ENCODE peak calls at places on chromosomes 11 and 22, in six cellular contexts. One of them, this sample, is unnamed.

GRCh38 chr22:31075961-31076360 is 5.2 kb upstream of the SMTN start:
- DNase-seq in left lobe of liver: no peak
- DNase-seq in NCI-H1417: no peak
- DNase-seq in NCI-H2081: no peak
- DNase-seq in activated T-cell treated with anti-CD3 and anti-CD28 coated beads for 4 hours: no peak
- DNase-seq in H9: no peak
- DNase-seq in this sample: no peak

GRCh38 chr11:70799386-70799785 is 401.1 kb downstream of the CTTN start:
- DNase-seq in left lobe of liver: no peak
- DNase-seq in NCI-H1417: no peak
- DNase-seq in NCI-H2081: no peak
- DNase-seq in activated T-cell treated with anti-CD3 and anti-CD28 coated beads for 4 hours: no peak
- DNase-seq in H9: no peak
- DNase-seq in this sample: no peak

GRCh38 chr11:77039491-77040400 is 5.5 kb downstream of the B3GNT6 start:
- DNase-seq in left lobe of liver: no peak
- DNase-seq in NCI-H1417: no peak
- DNase-seq in NCI-H2081: no peak
- DNase-seq in activated T-cell treated with anti-CD3 and anti-CD28 coated beads for 4 hours: no peak
- DNase-seq in H9: peak; percentile 79
- DNase-seq in this sample: no peak

GRCh38 chr22:43411040-43411919 is 534 bp upstream of the MPPED1 start:
- DNase-seq in left lobe of liver: no peak
- DNase-seq in NCI-H1417: no peak
- DNase-seq in NCI-H2081: no peak
- DNase-seq in activated T-cell treated with anti-CD3 and anti-CD28 coated beads for 4 hours: no peak
- DNase-seq in H9: no peak
- DNase-seq in this sample: no peak

GRCh38 chr11:1508986-1509385 is 22.4 kb upstream of the MOB2 start:
- DNase-seq in left lobe of liver: no peak
- DNase-seq in NCI-H1417: no peak
- DNase-seq in NCI-H2081: no peak
- DNase-seq in activated T-cell treated with anti-CD3 and anti-CD28 coated beads for 4 hours: no peak
- DNase-seq in H9: no peak
- DNase-seq in this sample: no peak

GRCh38 chr11:75249704-75250103 is 9.1 kb downstream of the TPBGL start:
- DNase-seq in left lobe of liver: no peak
- DNase-seq in NCI-H1417: no peak
- DNase-seq in NCI-H2081: no peak
- DNase-seq in activated T-cell treated with anti-CD3 and anti-CD28 coated beads for 4 hours: no peak
- DNase-seq in H9: peak; percentile 20
- DNase-seq in this sample: no peak

GRCh38 chr11:35173011-35173511 is 34.1 kb downstream of the CD44 start:
- DNase-seq in left lobe of liver: peak; percentile 57
- DNase-seq in NCI-H1417: no peak
- DNase-seq in NCI-H2081: no peak
- DNase-seq in activated T-cell treated with anti-CD3 and anti-CD28 coated beads for 4 hours: no peak
- DNase-seq in H9: no peak
- DNase-seq in this sample: no peak

GRCh38 chr11:75351541-75352416 is at the start of gene ARRB1:
- DNase-seq in left lobe of liver: peak; percentile 67
- DNase-seq in NCI-H1417: peak; percentile 47
- DNase-seq in NCI-H2081: no peak
- DNase-seq in activated T-cell treated with anti-CD3 and anti-CD28 coated beads for 4 hours: peak; percentile 36
- DNase-seq in H9: peak; percentile 88
- DNase-seq in this sample: peak; percentile 57